ENCODE peak calls at places on chromosomes 3 and 15, in four cellular contexts. One of them, this sample, is unnamed.
A peak's percentile ranks its signal among the peaks of the same experiment; 100 is the strongest.

GRCh38 chr3:65483475-65483874 is 555.2 kb downstream of the MAGI1 start:
- DNase-seq in cerebellar cortex: peak; percentile 93
- DNase-seq in stimulated activated CD4-positive, alpha-beta T cell treated with anti-CD3 and anti-CD28 coated beads, Interleukin-12 subunit alpha, Interleukin-12 subunit beta, amount 100 ng/mL, for 4 hours: no peak
- DNase-seq in non-pigmented ciliary epithelial cell: no peak
- DNase-seq in this sample: peak; percentile 22

GRCh38 chr3:9238727-9239295 is 10.6 kb downstream of the SRGAP3 start:
- DNase-seq in non-pigmented ciliary epithelial cell: no peak
- DNase-seq in stimulated activated CD4-positive, alpha-beta T cell treated with anti-CD3 and anti-CD28 coated beads, Interleukin-12 subunit alpha, Interleukin-12 subunit beta, amount 100 ng/mL, for 4 hours: no peak
- DNase-seq in cerebellar cortex: no peak
- DNase-seq in this sample: no peak

GRCh38 chr3:54574906-54575305 is 353.0 kb downstream of the LRTM1 start:
- DNase-seq in cerebellar cortex: no peak
- DNase-seq in stimulated activated CD4-positive, alpha-beta T cell treated with anti-CD3 and anti-CD28 coated beads, Interleukin-12 subunit alpha, Interleukin-12 subunit beta, amount 100 ng/mL, for 4 hours: no peak
- DNase-seq in non-pigmented ciliary epithelial cell: no peak
- DNase-seq in this sample: no peak

GRCh38 chr3:87771338-87772059 is 287.3 kb downstream of the CGGBP1 start:
- DNase-seq in stimulated activated CD4-positive, alpha-beta T cell treated with anti-CD3 and anti-CD28 coated beads, Interleukin-12 subunit alpha, Interleukin-12 subunit beta, amount 100 ng/mL, for 4 hours: no peak
- DNase-seq in non-pigmented ciliary epithelial cell: no peak
- DNase-seq in cerebellar cortex: peak; percentile 9
- DNase-seq in this sample: peak; percentile 35

GRCh38 chr3:52829906-52830463 is 487 bp downstream of the ITIH4 start:
- DNase-seq in cerebellar cortex: no peak
- DNase-seq in stimulated activated CD4-positive, alpha-beta T cell treated with anti-CD3 and anti-CD28 coated beads, Interleukin-12 subunit alpha, Interleukin-12 subunit beta, amount 100 ng/mL, for 4 hours: no peak
- DNase-seq in non-pigmented ciliary epithelial cell: no peak
- DNase-seq in this sample: no peak

GRCh38 chr15:33722005-33722672 is 246.2 kb upstream of the CHRM5 start:
- DNase-seq in non-pigmented ciliary epithelial cell: peak; percentile 62
- DNase-seq in stimulated activated CD4-positive, alpha-beta T cell treated with anti-CD3 and anti-CD28 coated beads, Interleukin-12 subunit alpha, Interleukin-12 subunit beta, amount 100 ng/mL, for 4 hours: no peak
- DNase-seq in cerebellar cortex: no peak
- DNase-seq in this sample: peak; percentile 95

GRCh38 chr3:105579439-105579838 is 212.7 kb downstream of the ALCAM start:
- DNase-seq in non-pigmented ciliary epithelial cell: no peak
- DNase-seq in stimulated activated CD4-positive, alpha-beta T cell treated with anti-CD3 and anti-CD28 coated beads, Interleukin-12 subunit alpha, Interleukin-12 subunit beta, amount 100 ng/mL, for 4 hours: no peak
- DNase-seq in cerebellar cortex: no peak
- DNase-seq in this sample: no peak

GRCh38 chr3:149180057-149180573 is 41.5 kb downstream of the CP start:
- DNase-seq in stimulated activated CD4-positive, alpha-beta T cell treated with anti-CD3 and anti-CD28 coated beads, Interleukin-12 subunit alpha, Interleukin-12 subunit beta, amount 100 ng/mL, for 4 hours: no peak
- DNase-seq in cerebellar cortex: peak; percentile 61
- DNase-seq in non-pigmented ciliary epithelial cell: peak; percentile 99
- DNase-seq in this sample: peak; percentile 100

GRCh38 chr3:8658326-8659212 is 14.0 kb upstream of the SSUH2 start:
- DNase-seq in non-pigmented ciliary epithelial cell: peak; percentile 56
- DNase-seq in stimulated activated CD4-positive, alpha-beta T cell treated with anti-CD3 and anti-CD28 coated beads, Interleukin-12 subunit alpha, Interleukin-12 subunit beta, amount 100 ng/mL, for 4 hours: no peak
- DNase-seq in cerebellar cortex: no peak
- DNase-seq in this sample: no peak

GRCh38 chr3:174325834-174326705 is 533.1 kb upstream of the NAALADL2 start:
- DNase-seq in non-pigmented ciliary epithelial cell: no peak
- DNase-seq in stimulated activated CD4-positive, alpha-beta T cell treated with anti-CD3 and anti-CD28 coated beads, Interleukin-12 subunit alpha, Interleukin-12 subunit beta, amount 100 ng/mL, for 4 hours: no peak
- DNase-seq in cerebellar cortex: peak; percentile 51
- DNase-seq in this sample: peak; percentile 67

GRCh38 chr3:192917258-192917507 is 473 bp downstream of the MB21D2 start:
- DNase-seq in stimulated activated CD4-positive, alpha-beta T cell treated with anti-CD3 and anti-CD28 coated beads, Interleukin-12 subunit alpha, Interleukin-12 subunit beta, amount 100 ng/mL, for 4 hours: no peak
- DNase-seq in cerebellar cortex: no peak
- DNase-seq in non-pigmented ciliary epithelial cell: no peak
- DNase-seq in this sample: no peak

GRCh38 chr3:160956785-160957184 is 148.4 kb downstream of the B3GALNT1 start:
- DNase-seq in cerebellar cortex: no peak
- DNase-seq in non-pigmented ciliary epithelial cell: peak; percentile 11
- DNase-seq in stimulated activated CD4-positive, alpha-beta T cell treated with anti-CD3 and anti-CD28 coated beads, Interleukin-12 subunit alpha, Interleukin-12 subunit beta, amount 100 ng/mL, for 4 hours: no peak
- DNase-seq in this sample: peak; percentile 55

GRCh38 chr3:51539291-51539891 is 872 bp downstream of the RAD54L2 start:
- DNase-seq in cerebellar cortex: peak; percentile 36
- DNase-seq in non-pigmented ciliary epithelial cell: peak; percentile 60
- DNase-seq in stimulated activated CD4-positive, alpha-beta T cell treated with anti-CD3 and anti-CD28 coated beads, Interleukin-12 subunit alpha, Interleukin-12 subunit beta, amount 100 ng/mL, for 4 hours: peak; percentile 19
- DNase-seq in this sample: peak; percentile 79